ENCODE peak calls at places on chromosomes 12 and 14, in seven cellular contexts. One of them, this sample, is unnamed. For H3K4me1, the result is how much of the 10 kb centered on the place peaks cover.

GRCh38 chr14:94961761-94962575 is 192.1 kb upstream of the GSC start:
- DNase-seq in SJCRH30: no peak
- DNase-seq in lung: no peak
- DNase-seq in spleen: no peak
- DNase-seq in A549: no peak
- DNase-seq in stomach: no peak
- DNase-seq in suprapubic skin: no peak
- DNase-seq in this sample: no peak

GRCh38 chr14:75220097-75220496 is 43.7 kb upstream of the TMED10 start:
- DNase-seq in SJCRH30: no peak
- DNase-seq in lung: no peak
- DNase-seq in spleen: peak
- DNase-seq in A549: no peak
- DNase-seq in stomach: no peak
- DNase-seq in suprapubic skin: no peak
- DNase-seq in this sample: no peak

GRCh38 chr12:101891462-101891971 is 14.1 kb downstream of the DRAM1 start:
- DNase-seq in SJCRH30: no peak
- DNase-seq in lung: peak
- DNase-seq in spleen: no peak
- DNase-seq in A549: peak
- DNase-seq in stomach: peak
- DNase-seq in suprapubic skin: no peak
- DNase-seq in this sample: peak

GRCh38 chr12:108647936-108648287 is 14.2 kb upstream of the SELPLG start:
- DNase-seq in SJCRH30: no peak
- DNase-seq in lung: no peak
- DNase-seq in spleen: peak
- DNase-seq in A549: no peak
- DNase-seq in stomach: no peak
- DNase-seq in suprapubic skin: peak
- DNase-seq in this sample: peak

GRCh38 chr14:37973031-37973908 is 234.4 kb upstream of the SSTR1 start:
- DNase-seq in SJCRH30: no peak
- DNase-seq in lung: no peak
- DNase-seq in spleen: no peak
- DNase-seq in A549: no peak
- DNase-seq in stomach: no peak
- DNase-seq in suprapubic skin: no peak
- DNase-seq in this sample: no peak

GRCh38 chr12:123034865-123035264 is 54.4 kb downstream of the ARL6IP4 start:
- DNase-seq in SJCRH30: no peak
- DNase-seq in lung: no peak
- DNase-seq in spleen: no peak
- DNase-seq in A549: peak
- DNase-seq in stomach: no peak
- DNase-seq in suprapubic skin: no peak
- DNase-seq in this sample: no peak

GRCh38 chr12:58314610-58315009 is 373.2 kb downstream of the ATP23 start:
- DNase-seq in SJCRH30: no peak
- DNase-seq in lung: no peak
- DNase-seq in spleen: no peak
- DNase-seq in A549: no peak
- DNase-seq in stomach: no peak
- DNase-seq in suprapubic skin: no peak
- DNase-seq in this sample: no peak

GRCh38 chr14:105525861-105526780 is at the start of gene TMEM121:
- DNase-seq in SJCRH30: no peak
- DNase-seq in lung: no peak
- DNase-seq in spleen: peak
- DNase-seq in A549: peak
- DNase-seq in stomach: no peak
- DNase-seq in suprapubic skin: no peak
- DNase-seq in this sample: no peak

GRCh38 chr14:104341532-104342434 is 203.4 kb downstream of the KIF26A start:
- DNase-seq in SJCRH30: peak
- DNase-seq in lung: no peak
- DNase-seq in spleen: peak
- DNase-seq in A549: peak
- DNase-seq in stomach: peak
- DNase-seq in suprapubic skin: no peak
- DNase-seq in this sample: peak

DNA sequence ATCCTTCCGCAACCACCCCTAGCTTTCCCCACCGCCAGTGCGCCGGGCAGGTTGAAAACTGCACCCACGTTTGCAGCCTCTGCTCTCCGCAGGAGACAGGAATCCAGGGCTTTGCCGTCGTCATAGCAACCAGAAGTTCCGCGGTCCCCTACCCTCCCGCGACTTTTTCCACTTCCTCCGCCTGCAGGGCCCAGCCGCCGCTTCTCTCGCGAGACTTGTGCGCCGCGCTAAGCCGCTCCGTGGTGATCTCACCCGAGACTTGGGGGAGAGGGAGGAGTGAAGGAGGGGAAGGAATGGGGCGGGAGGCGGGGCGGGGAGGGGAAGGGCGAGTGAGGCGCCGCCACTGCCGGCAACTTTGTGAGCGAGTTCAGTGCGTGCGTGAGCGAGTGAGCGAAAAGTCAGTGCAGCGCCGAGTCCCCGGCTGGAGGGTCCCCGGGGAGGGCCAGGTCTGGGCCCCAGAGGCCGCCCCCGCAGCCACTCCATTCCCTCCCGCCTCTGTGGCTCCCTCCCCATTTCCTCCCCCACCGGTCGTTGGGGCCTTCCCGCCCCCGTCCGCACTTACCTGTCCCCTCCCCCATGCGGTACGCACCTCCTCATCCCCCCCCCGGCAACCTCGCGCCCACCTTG is 413.0 kb downstream of the PCNX1 start:
- DNase-seq in SJCRH30: peak
- DNase-seq in lung: peak
- DNase-seq in spleen: peak
- DNase-seq in A549: peak
- DNase-seq in stomach: peak
- DNase-seq in suprapubic skin: peak
- DNase-seq in this sample: peak
- H3K4me1 ChIP-seq in SJCRH30: under half
- H3K4me1 ChIP-seq in lung: under half
- H3K4me1 ChIP-seq in spleen: under half
- H3K4me1 ChIP-seq in A549: under half
- H3K4me1 ChIP-seq in stomach: under half
- H3K4me1 ChIP-seq in suprapubic skin: under half
- H3K4me1 ChIP-seq in this sample: under half

GRCh38 chr14:25620515-25620914 is 570.6 kb upstream of the STXBP6 start:
- DNase-seq in SJCRH30: no peak
- DNase-seq in lung: no peak
- DNase-seq in spleen: no peak
- DNase-seq in A549: no peak
- DNase-seq in stomach: no peak
- DNase-seq in suprapubic skin: no peak
- DNase-seq in this sample: no peak
- H3K27ac ChIP-seq in SJCRH30: no peak
- H3K27ac ChIP-seq in lung: no peak
- H3K27ac ChIP-seq in spleen: no peak
- H3K27ac ChIP-seq in A549: no peak
- H3K27ac ChIP-seq in stomach: no peak
- H3K27ac ChIP-seq in suprapubic skin: no peak
- H3K27ac ChIP-seq in this sample: no peak

DNA sequence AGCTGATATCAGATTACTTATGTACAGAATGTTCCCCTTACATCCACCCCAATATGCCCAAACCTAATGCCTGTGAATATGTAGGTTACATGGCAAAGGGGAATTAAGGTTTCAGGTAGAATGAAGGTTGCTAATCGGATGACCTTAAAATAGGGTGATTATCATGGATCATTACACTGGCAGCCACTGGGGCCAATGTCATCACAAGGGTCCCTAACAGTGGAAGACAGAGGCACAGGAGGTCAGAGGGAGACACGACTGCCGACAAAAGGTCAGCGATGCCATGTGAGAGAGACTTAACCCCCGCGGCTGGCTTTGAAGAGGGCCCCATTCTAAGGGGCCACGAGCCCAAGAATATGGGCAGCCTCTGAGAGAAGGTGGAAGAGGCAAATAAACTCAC is 106.8 kb upstream of the EVL start:
- DNase-seq in SJCRH30: no peak
- DNase-seq in lung: no peak
- DNase-seq in spleen: no peak
- DNase-seq in A549: no peak
- DNase-seq in stomach: no peak
- DNase-seq in suprapubic skin: no peak
- DNase-seq in this sample: no peak
- H3K4me1 ChIP-seq in SJCRH30: under half
- H3K4me1 ChIP-seq in lung: under half
- H3K4me1 ChIP-seq in spleen: under half
- H3K4me1 ChIP-seq in A549: under half
- H3K4me1 ChIP-seq in stomach: under half
- H3K4me1 ChIP-seq in suprapubic skin: under half
- H3K4me1 ChIP-seq in this sample: under half

GRCh38 chr14:67602071-67602470 is 2.0 kb upstream of the PIGH start:
- DNase-seq in SJCRH30: no peak
- DNase-seq in lung: no peak
- DNase-seq in spleen: no peak
- DNase-seq in A549: no peak
- DNase-seq in stomach: no peak
- DNase-seq in suprapubic skin: no peak
- DNase-seq in this sample: no peak

GRCh38 chr14:67607646-67608045 is 7.6 kb upstream of the PIGH start:
- DNase-seq in SJCRH30: no peak
- DNase-seq in lung: no peak
- DNase-seq in spleen: no peak
- DNase-seq in A549: no peak
- DNase-seq in stomach: no peak
- DNase-seq in suprapubic skin: no peak
- DNase-seq in this sample: no peak

GRCh38 chr14:67599698-67600561 is at the start of gene PIGH:
- DNase-seq in SJCRH30: peak
- DNase-seq in lung: peak
- DNase-seq in spleen: peak
- DNase-seq in A549: peak
- DNase-seq in stomach: peak
- DNase-seq in suprapubic skin: peak
- DNase-seq in this sample: peak

GRCh38 chr14:67602995-67603545 is 3.0 kb upstream of the PIGH start:
- DNase-seq in SJCRH30: no peak
- DNase-seq in lung: no peak
- DNase-seq in spleen: no peak
- DNase-seq in A549: no peak
- DNase-seq in stomach: no peak
- DNase-seq in suprapubic skin: no peak
- DNase-seq in this sample: no peak
- H3K27ac ChIP-seq in SJCRH30: no peak
- H3K27ac ChIP-seq in lung: no peak
- H3K27ac ChIP-seq in spleen: peak
- H3K27ac ChIP-seq in A549: no peak
- H3K27ac ChIP-seq in stomach: no peak
- H3K27ac ChIP-seq in suprapubic skin: no peak
- H3K27ac ChIP-seq in this sample: no peak

GRCh38 chr12:2299207-2299606 is 246.4 kb downstream of the CACNA1C start:
- DNase-seq in SJCRH30: no peak
- DNase-seq in lung: no peak
- DNase-seq in spleen: no peak
- DNase-seq in A549: no peak
- DNase-seq in stomach: no peak
- DNase-seq in suprapubic skin: no peak
- DNase-seq in this sample: no peak

GRCh38 chr12:2302711-2303255 is 250.0 kb downstream of the CACNA1C start:
- DNase-seq in SJCRH30: no peak
- DNase-seq in lung: no peak
- DNase-seq in spleen: no peak
- DNase-seq in A549: no peak
- DNase-seq in stomach: no peak
- DNase-seq in suprapubic skin: no peak
- DNase-seq in this sample: no peak

GRCh38 chr12:2300168-2300567 is 247.4 kb downstream of the CACNA1C start:
- DNase-seq in SJCRH30: no peak
- DNase-seq in lung: no peak
- DNase-seq in spleen: no peak
- DNase-seq in A549: no peak
- DNase-seq in stomach: no peak
- DNase-seq in suprapubic skin: no peak
- DNase-seq in this sample: no peak

GRCh38 chr12:2300886-2301285 is 248.1 kb downstream of the CACNA1C start:
- DNase-seq in SJCRH30: no peak
- DNase-seq in lung: no peak
- DNase-seq in spleen: no peak
- DNase-seq in A549: no peak
- DNase-seq in stomach: no peak
- DNase-seq in suprapubic skin: no peak
- DNase-seq in this sample: no peak

GRCh38 chr12:2301531-2302461 is 249.0 kb downstream of the CACNA1C start:
- DNase-seq in SJCRH30: no peak
- DNase-seq in lung: no peak
- DNase-seq in spleen: no peak
- DNase-seq in A549: no peak
- DNase-seq in stomach: no peak
- DNase-seq in suprapubic skin: no peak
- DNase-seq in this sample: peak
- H3K4me1 ChIP-seq in SJCRH30: under half
- H3K4me1 ChIP-seq in lung: under half
- H3K4me1 ChIP-seq in spleen: under half
- H3K4me1 ChIP-seq in A549: under half
- H3K4me1 ChIP-seq in stomach: under half
- H3K4me1 ChIP-seq in suprapubic skin: under half
- H3K4me1 ChIP-seq in this sample: under half

DNA sequence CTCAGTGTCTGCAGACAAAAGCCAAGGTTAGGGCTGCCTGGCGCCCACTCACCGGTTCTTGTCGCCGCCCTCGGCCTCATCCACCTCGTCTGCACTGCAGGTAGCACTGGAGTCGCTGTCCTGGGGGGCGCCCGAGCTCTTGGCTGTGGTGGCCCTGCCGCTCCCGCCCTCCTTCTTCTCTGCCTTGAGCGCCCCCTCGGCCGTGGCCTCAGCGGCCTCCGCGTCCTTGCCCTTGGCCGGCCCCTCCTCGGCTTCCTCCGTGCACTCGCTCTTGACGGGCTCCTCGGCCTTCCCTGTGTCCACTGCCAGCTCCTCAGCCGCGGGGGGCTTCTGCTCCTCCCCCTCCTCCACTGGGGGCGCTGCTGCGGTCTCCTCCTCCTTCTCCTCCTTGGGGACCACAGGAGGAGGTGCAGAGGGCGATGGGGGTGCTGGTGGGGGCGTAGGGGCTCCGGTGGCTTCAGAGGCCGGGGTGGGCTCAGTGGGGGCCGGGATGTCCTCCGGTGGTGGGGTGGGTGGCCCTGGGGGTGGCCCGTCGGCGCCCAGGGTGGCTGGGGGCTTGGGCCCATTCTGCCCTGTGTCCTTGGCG is 77.2 kb downstream of the RFLNA start:
- DNase-seq in SJCRH30: no peak
- DNase-seq in lung: no peak
- DNase-seq in spleen: no peak
- DNase-seq in A549: no peak
- DNase-seq in stomach: no peak
- DNase-seq in suprapubic skin: no peak
- DNase-seq in this sample: no peak
- H3K27ac ChIP-seq in SJCRH30: no peak
- H3K27ac ChIP-seq in lung: no peak
- H3K27ac ChIP-seq in spleen: peak
- H3K27ac ChIP-seq in A549: peak
- H3K27ac ChIP-seq in stomach: peak
- H3K27ac ChIP-seq in suprapubic skin: peak
- H3K27ac ChIP-seq in this sample: no peak